ENCODE peak calls at places on chromosomes 6 and 20, in six cellular contexts. U is cardiac muscle cell; N is SJSA1; W is H1; D is CD8-positive, alpha-beta T cell; Y is mucosa of descending colon. Q is an unnamed sample. For H3K4me1, the result is how much of the 10 kb centered on the place peaks cover.

GRCh38 chr6:31270788-31271640 is 878 bp downstream of the HLA-C start:
- DNase-seq in N (peak), Y (peak), U (peak), D (peak), W (peak), Q (peak)

GRCh38 chr20:56440346-56441007 is 27.9 kb upstream of the RTF2 start:
- DNase-seq in W (no peak), U (no peak), Y (peak), D (peak), N (peak), Q (no peak)

GRCh38 chr20:11216451-11217314 is 542.9 kb upstream of the JAG1 start:
- DNase-seq in W (no peak), D (no peak), N (peak), Y (no peak), U (peak), Q (no peak)

GRCh38 chr20:59835057-59835447 is 98.4 kb downstream of the SYCP2 start:
- DNase-seq in D (no peak), Y (no peak), N (peak), U (peak), W (peak), Q (no peak)

GRCh38 chr6:143629104-143630080 is 48.4 kb upstream of the PHACTR2 start:
- DNase-seq in U (no peak), N (peak), Y (no peak), W (no peak), D (no peak), Q (no peak)

GRCh38 chr20:3550857-3551256 is 80.0 kb downstream of the ATRN start:
- DNase-seq in Y (no peak), N (no peak), U (no peak), W (no peak), D (no peak), Q (no peak)

GRCh38 chr6:105688573-105688972 is 285.7 kb upstream of the PREP start:
- DNase-seq in Y (no peak), W (no peak), U (no peak), D (no peak), N (no peak), Q (no peak)

GRCh38 chr6:140977425-140977824 is 1155.3 kb upstream of the GJE1 start:
- DNase-seq in D (no peak), W (no peak), N (no peak), Y (no peak), U (peak), Q (no peak)

GRCh38 chr6:149863596-149863845 is 638 bp downstream of the LRP11 start:
- DNase-seq in Y (no peak), D (no peak), U (no peak), N (no peak), W (no peak), Q (no peak)

GRCh38 chr20:58995461-58996225 is 11.4 kb downstream of the CTSZ start:
- DNase-seq in W (no peak), Y (no peak), U (no peak), D (no peak), N (no peak), Q (no peak)

GRCh38 chr6:81999826-82000225 is 247.3 kb upstream of the TENT5A start:
- DNase-seq in U (no peak), N (peak), Y (no peak), W (no peak), D (no peak), Q (no peak)

GRCh38 chr20:60352580-60352979 is 394.4 kb downstream of the CDH26 start:
- DNase-seq in U (no peak), N (no peak), D (no peak), W (no peak), Y (no peak), Q (no peak)

GRCh38 chr6:132820629-132821381 is 6.4 kb downstream of the RPS12 start:
- DNase-seq in W (peak), Y (no peak), U (no peak), D (no peak), N (peak), Q (no peak)

GRCh38 chr20:50366270-50367103 is 143.7 kb upstream of the PTPN1 start:
- DNase-seq in W (no peak), Y (peak), N (peak), U (peak), D (no peak), Q (peak)

GRCh38 chr20:32482251-32483220 is 102.6 kb downstream of the NOL4L start:
- DNase-seq in D (peak), N (no peak), U (peak), W (peak), Y (peak), Q (peak)

GRCh38 chr6:25403150-25403549 is 124.0 kb downstream of the CARMIL1 start:
- DNase-seq in N (no peak), U (no peak), D (no peak), Y (no peak), W (no peak), Q (no peak)

GRCh38 chr6:39724787-39725631 is at the start of gene KIF6:
- DNase-seq in D (peak), U (peak), N (peak), W (peak), Y (peak), Q (peak)

GRCh38 chr6:37802810-37803209 is 16.7 kb upstream of the ZFAND3 start:
- DNase-seq in N (no peak), D (no peak), W (no peak), U (no peak), Y (no peak), Q (no peak)

GRCh38 chr6:151021878-151022277 is 156.4 kb downstream of the MTHFD1L start:
- DNase-seq in N (peak), W (no peak), D (no peak), Y (no peak), U (peak), Q (no peak)

GRCh38 chr6:52636830-52637229 is 34.1 kb upstream of the TMEM14A start:
- DNase-seq in U (no peak), D (no peak), Y (no peak), N (no peak), W (no peak), Q (no peak)

GRCh38 chr6:80457044-80457933 is 350.8 kb downstream of the BCKDHB start:
- DNase-seq in W (no peak), U (peak), D (no peak), N (peak), Y (peak), Q (peak)

GRCh38 chr6:16799279-16800193 is 38.3 kb upstream of the ATXN1 start:
- DNase-seq in W (no peak), Y (no peak), U (peak), D (no peak), N (no peak), Q (no peak)

GRCh38 chr6:166478782-166479592 is 96.2 kb upstream of the MPC1 start:
- DNase-seq in W (no peak), D (no peak), N (no peak), Y (no peak), U (no peak), Q (peak)

GRCh38 chr20:41392871-41393704 is 26.5 kb upstream of the EMILIN3 start:
- DNase-seq in N (no peak), W (no peak), Y (peak), D (no peak), U (peak), Q (peak)

GRCh38 chr6:118501816-118502568 is 46.1 kb upstream of the PLN start:
- DNase-seq in D (no peak), W (no peak), N (no peak), U (no peak), Y (no peak), Q (no peak)

GRCh38 chr6:81894286-81894685 is 141.8 kb upstream of the TENT5A start:
- DNase-seq in U (peak), D (no peak), N (no peak), W (no peak), Y (no peak), Q (no peak)

GRCh38 chr20:53001502-53002301 is 29.5 kb downstream of the TSHZ2 start:
- DNase-seq in W (no peak), U (peak), Y (no peak), N (no peak), D (no peak), Q (no peak)

GRCh38 chr20:11168026-11168425 is 494.2 kb upstream of the JAG1 start:
- DNase-seq in Y (no peak), U (no peak), D (no peak), W (no peak), N (no peak), Q (no peak)

GRCh38 chr20:63898882-63899558 is 4.1 kb downstream of the DNAJC5 start:
- DNase-seq in W (no peak), Y (no peak), U (no peak), N (no peak), D (no peak), Q (no peak)
- H3K4me1 ChIP-seq in W (under half), Y (under half), U (under half), N (under half), D (half or more), Q (under half)

DNA sequence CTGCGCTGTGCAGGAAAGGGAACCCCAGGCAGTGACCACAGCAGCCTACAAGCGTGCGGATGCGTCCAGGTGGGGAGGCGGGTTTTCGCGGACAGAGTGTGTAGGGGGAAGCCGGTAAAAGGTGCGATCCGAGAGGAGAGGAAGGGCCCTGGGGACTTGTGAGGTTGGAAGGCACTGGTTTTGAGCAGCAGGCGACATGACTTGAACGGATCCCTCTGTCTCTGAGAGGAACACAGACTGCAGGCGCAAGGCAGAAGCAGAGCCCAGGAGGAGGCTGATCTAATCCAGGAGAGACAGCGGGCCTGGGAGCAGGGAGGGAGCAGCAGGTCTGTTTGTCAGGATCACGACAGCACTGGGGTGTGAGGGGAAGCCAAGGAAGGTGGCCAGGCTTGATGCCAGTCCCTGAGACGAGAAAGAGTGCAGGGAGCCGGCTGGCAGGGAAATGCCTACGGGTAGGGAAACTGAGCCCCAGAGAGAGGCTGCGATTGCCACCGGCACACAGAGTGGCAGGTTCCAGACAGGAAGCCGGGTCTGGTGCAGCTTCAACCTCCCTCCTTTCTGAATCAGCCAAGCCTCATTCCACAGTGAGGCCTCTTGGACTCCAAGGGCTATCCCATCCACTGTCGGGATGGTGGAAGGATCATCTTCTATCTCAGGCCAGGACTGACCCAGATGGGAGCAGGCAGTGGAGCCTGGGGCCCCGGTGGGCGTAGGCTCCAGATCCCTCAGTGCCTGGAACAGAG is 57.1 kb downstream of the HNF4A start:
- DNase-seq in U (no peak), W (no peak), N (no peak), Y (no peak), D (no peak), Q (no peak)
- H3K4me1 ChIP-seq in U (under half), W (under half), N (under half), Y (under half), D (under half), Q (under half)

DNA sequence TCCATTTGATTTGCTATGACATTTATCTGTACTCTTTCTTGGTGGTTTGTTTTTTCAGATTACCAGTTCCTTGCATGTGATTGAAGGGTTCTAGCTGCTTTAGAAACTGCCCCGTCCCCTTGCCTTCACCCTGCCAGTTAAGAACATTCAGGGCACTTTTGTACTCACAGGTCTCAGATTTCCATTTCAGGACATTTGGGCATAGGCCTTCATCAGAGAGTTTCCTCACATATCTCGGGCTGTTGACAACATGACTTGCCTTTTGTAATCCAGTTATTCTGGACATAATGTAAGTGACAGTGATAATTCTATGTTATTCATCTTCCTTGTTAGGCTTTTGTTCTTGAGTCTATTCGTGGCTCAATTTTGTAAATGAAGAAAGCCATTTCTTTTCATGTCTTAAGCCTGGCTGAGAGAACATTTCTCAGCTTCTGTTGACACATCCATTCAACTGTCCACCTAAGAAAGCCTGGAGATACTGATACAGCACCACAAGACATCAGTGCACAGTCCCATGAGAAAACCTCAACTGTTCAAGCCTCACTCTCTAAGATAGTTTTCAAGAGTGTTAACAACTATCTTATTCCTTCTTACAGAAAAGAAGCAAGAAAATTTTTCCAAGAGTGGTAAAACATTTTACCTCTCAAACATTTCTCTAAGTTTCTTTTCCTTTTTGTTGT is 209.3 kb upstream of the SGK1 start:
- DNase-seq in Y (no peak), D (no peak), N (no peak), W (no peak), U (no peak), Q (no peak)
- H3K4me1 ChIP-seq in Y (under half), D (under half), N (under half), W (under half), U (under half), Q (under half)

GRCh38 chr6:66687611-66688140 is 980.6 kb upstream of the EYS start:
- DNase-seq in W (no peak), U (no peak), Y (no peak), D (no peak), N (no peak), Q (no peak)
- H3K4me1 ChIP-seq in W (under half), U (under half), Y (under half), D (under half), N (under half), Q (under half)

GRCh38 chr20:63655249-63655648 is 2.0 kb upstream of the STMN3 start:
- DNase-seq in Y (no peak), N (no peak), D (no peak), U (no peak), W (no peak), Q (peak)
- H3K4me1 ChIP-seq in Y (under half), N (under half), D (under half), U (under half), W (under half), Q (under half)

Q was measured in ovary.